ENCODE peak calls at places on chromosomes 7 and 10, in eight cellular contexts. U, X, D, L, N, G, I and R are unnamed samples.

GRCh38 chr7:24896031-24896433 is 83.9 kb downstream of the OSBPL3 start:
- DNase-seq in X (peak; percentile 75), L (no peak), U (no peak), D (no peak), N (no peak), G (no peak), I (no peak), R (no peak)

GRCh38 chr7:30164567-30164966 is 29.8 kb downstream of the MTURN start:
- DNase-seq in X (peak; percentile 66), U (no peak), I (peak; percentile 57), D (peak; percentile 75), G (no peak), L (no peak), N (no peak), R (peak; percentile 38)

GRCh38 chr10:110044681-110045080 is 36.9 kb downstream of the ADD3 start:
- DNase-seq in U (no peak), X (no peak), I (no peak), G (no peak), N (no peak), L (no peak), D (no peak), R (no peak)

GRCh38 chr10:784759-785538 is 95.5 kb upstream of the DIP2C start:
- DNase-seq in I (peak; percentile 63), G (peak; percentile 63), U (no peak), N (peak; percentile 82), L (no peak), D (peak; percentile 89), X (peak; percentile 21), R (no peak)

GRCh38 chr10:67780759-67781538 is 57.0 kb downstream of the DNAJC12 start:
- DNase-seq in U (no peak), G (no peak), X (no peak), I (no peak), D (no peak), L (no peak), N (no peak), R (no peak)

GRCh38 chr7:68785036-68785435 is 813.2 kb upstream of the AUTS2 start:
- DNase-seq in I (no peak), L (no peak), D (no peak), X (no peak), G (no peak), N (no peak), U (no peak), R (no peak)

GRCh38 chr10:759898-760477 is 70.5 kb upstream of the DIP2C start:
- DNase-seq in I (no peak), U (no peak), L (no peak), G (no peak), N (no peak), X (no peak), D (no peak), R (no peak)

GRCh38 chr10:89278034-89278535 is 23.8 kb upstream of the IFIT2 start:
- DNase-seq in U (no peak), N (no peak), I (no peak), G (no peak), D (peak; percentile 73), L (no peak), X (no peak), R (no peak)

GRCh38 chr10:23035569-23035968 is 59.8 kb upstream of the MSRB2 start:
- DNase-seq in G (no peak), N (no peak), L (no peak), X (no peak), U (no peak), D (no peak), I (peak; percentile 50), R (no peak)

GRCh38 chr10:623039-623438 is 66.4 kb downstream of the DIP2C start:
- DNase-seq in X (no peak), L (no peak), U (no peak), I (no peak), G (no peak), N (no peak), D (no peak), R (no peak)

GRCh38 chr7:46485481-46486065 is 564.5 kb upstream of the IGFBP3 start:
- DNase-seq in U (no peak), L (no peak), N (no peak), X (no peak), I (no peak), D (peak; percentile 53), G (no peak), R (no peak)